ENCODE peak calls at places on chromosomes 7 and 10, in ten cellular contexts. W is heart left ventricle, Q is IMR-90, L is adrenal gland, S is PC-9, T is left ventricle myocardium inferior, R is tibial artery, N is heart right ventricle, H is right atrium auricular region, I is GM12865. F is an unnamed sample.

GRCh38 chr7:120360918-120361317 is 87.9 kb downstream of the KCND2 start:
- DNase-seq in W (no peak), Q (no peak), L (no peak), S (no peak), T (no peak), R (no peak), N (no peak), H (no peak), I (peak; percentile 78), F (no peak)

GRCh38 chr10:12348341-12348869 is 942 bp upstream of the CAMK1D start:
- DNase-seq in W (no peak), Q (no peak), L (no peak), S (no peak), T (no peak), R (no peak), N (no peak), H (no peak), I (no peak), F (no peak)

GRCh38 chr7:132742152-132742551 is 165.9 kb upstream of the PLXNA4 start:
- DNase-seq in W (peak; percentile 41), Q (peak; percentile 89), L (peak; percentile 25), S (no peak), T (no peak), R (no peak), N (peak; percentile 21), H (peak; percentile 89), I (no peak), F (peak; percentile 30)

GRCh38 chr10:100338434-100339036 is 8.5 kb upstream of the SCD start:
- DNase-seq in W (peak; percentile 68), Q (peak; percentile 45), L (peak; percentile 84), S (peak; percentile 66), T (peak; percentile 73), R (peak; percentile 76), N (peak; percentile 75), H (peak; percentile 82), I (peak; percentile 77), F (peak; percentile 55)

GRCh38 chr10:29409241-29410051 is 120.6 kb downstream of the LYZL1 start:
- DNase-seq in W (peak; percentile 84), Q (peak; percentile 61), L (peak; percentile 80), S (peak; percentile 58), T (peak; percentile 82), R (peak; percentile 82), N (peak; percentile 82), H (peak; percentile 82), I (peak; percentile 65), F (peak; percentile 72)

GRCh38 chr10:97109562-97109961 is 76.2 kb downstream of the SLIT1 start:
- DNase-seq in W (no peak), Q (no peak), L (no peak), S (no peak), T (no peak), R (no peak), N (no peak), H (no peak), I (no peak), F (no peak)

GRCh38 chr7:749121-749520 is 22.0 kb upstream of the PRKAR1B start:
- DNase-seq in W (peak; percentile 70), Q (no peak), L (peak; percentile 29), S (no peak), T (peak; percentile 51), R (no peak), N (no peak), H (peak; percentile 75), I (no peak), F (no peak)

GRCh38 chr7:290554-291301 is 758 bp downstream of the FOXL3 start:
- DNase-seq in W (no peak), Q (no peak), L (no peak), S (no peak), T (no peak), R (no peak), N (no peak), H (no peak), I (no peak), F (no peak)

GRCh38 chr10:11946652-11947051 is 96.0 kb downstream of the UPF2 start:
- DNase-seq in W (no peak), Q (no peak), L (no peak), S (no peak), T (no peak), R (no peak), N (no peak), H (no peak), I (no peak), F (no peak)

GRCh38 chr7:102202556-102202955 is 84.1 kb upstream of the SH2B2 start:
- DNase-seq in W (no peak), Q (no peak), L (no peak), S (no peak), T (no peak), R (no peak), N (no peak), H (no peak), I (no peak), F (no peak)

GRCh38 chr7:36298145-36298544 is 91.5 kb upstream of the ANLN start:
- DNase-seq in W (peak; percentile 45), Q (no peak), L (no peak), S (no peak), T (no peak), R (no peak), N (no peak), H (no peak), I (no peak), F (no peak)

GRCh38 chr7:77455334-77455733 is 39.2 kb upstream of the GSAP start:
- DNase-seq in W (peak; percentile 84), Q (peak; percentile 97), L (peak; percentile 23), S (peak; percentile 16), T (peak; percentile 55), R (peak; percentile 24), N (peak; percentile 43), H (peak; percentile 60), I (no peak), F (peak; percentile 83)

GRCh38 chr7:985915-986741 is 3.1 kb downstream of the CYP2W1 start:
- DNase-seq in W (no peak), Q (peak; percentile 49), L (peak; percentile 95), S (peak; percentile 49), T (no peak), R (no peak), N (no peak), H (no peak), I (no peak), F (peak; percentile 55)

GRCh38 chr7:136049117-136049516 is 72.0 kb upstream of the MTPN start:
- DNase-seq in W (no peak), Q (no peak), L (no peak), S (no peak), T (no peak), R (no peak), N (no peak), H (no peak), I (no peak), F (no peak)

GRCh38 chr7:44347546-44348114 is 22.2 kb upstream of the CAMK2B start:
- DNase-seq in W (peak; percentile 73), Q (no peak), L (no peak), S (no peak), T (peak; percentile 68), R (no peak), N (peak; percentile 51), H (no peak), I (no peak), F (no peak)

GRCh38 chr7:44348851-44349781 is 23.7 kb upstream of the CAMK2B start:
- DNase-seq in W (no peak), Q (no peak), L (no peak), S (no peak), T (no peak), R (no peak), N (no peak), H (no peak), I (no peak), F (no peak)

GRCh38 chr7:44346063-44346462 is 20.7 kb upstream of the CAMK2B start:
- DNase-seq in W (no peak), Q (no peak), L (no peak), S (no peak), T (no peak), R (no peak), N (no peak), H (no peak), I (no peak), F (no peak)

GRCh38 chr7:44353668-44354067 is 28.3 kb upstream of the CAMK2B start:
- DNase-seq in W (no peak), Q (no peak), L (no peak), S (no peak), T (no peak), R (no peak), N (no peak), H (no peak), I (no peak), F (no peak)

GRCh38 chr7:44348300-44348699 is 22.9 kb upstream of the CAMK2B start:
- DNase-seq in W (no peak), Q (peak; percentile 39), L (no peak), S (peak; percentile 28), T (no peak), R (no peak), N (no peak), H (no peak), I (peak; percentile 65), F (peak; percentile 58)
- TF ChIP-seq CTCF in W (peak; percentile 24), Q (peak; percentile 63), L (no peak), S (peak; percentile 58), T (peak; percentile 9), R (no peak), N (no peak), H (no peak), I (peak; percentile 59), F (peak; percentile 79)

DNA sequence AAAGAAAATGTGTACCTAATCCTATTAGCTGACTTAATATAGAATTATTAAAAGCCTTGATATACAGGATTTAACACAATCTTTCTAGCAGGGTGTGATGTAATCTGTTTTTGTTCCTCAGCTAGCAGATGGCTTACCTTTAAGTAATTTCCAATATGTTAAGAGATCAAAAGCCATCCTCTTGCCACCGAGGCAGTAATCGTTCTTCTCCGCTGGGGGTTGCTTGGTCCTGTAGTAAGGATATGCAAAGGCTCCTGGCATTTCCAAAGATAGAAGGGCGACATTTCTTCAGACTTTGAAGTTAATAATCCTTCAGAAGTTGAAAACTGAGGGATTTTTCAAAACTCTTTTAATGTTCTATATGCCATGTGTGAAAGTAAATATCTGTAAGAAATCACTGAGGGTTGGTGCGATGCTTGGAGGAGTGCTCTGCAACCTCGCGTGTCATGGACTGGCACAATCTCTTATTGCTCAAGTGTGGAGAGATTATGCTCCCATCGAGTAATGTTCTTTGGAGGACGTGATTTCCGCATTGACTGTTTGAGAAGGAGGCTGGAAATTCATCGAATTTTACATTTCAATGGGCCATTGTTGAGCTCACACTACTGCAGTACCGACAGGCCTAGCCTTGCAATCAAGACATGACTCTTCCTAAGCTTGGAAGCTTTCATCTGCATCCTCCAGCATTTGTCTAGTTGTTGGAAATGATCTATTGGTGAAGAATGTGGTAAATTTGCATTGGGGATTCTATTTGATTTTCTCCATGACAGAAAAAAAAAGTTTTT is 156.6 kb downstream of the FZD1 start:
- DNase-seq in W (no peak), Q (no peak), L (no peak), S (no peak), T (no peak), R (no peak), N (no peak), H (no peak), I (no peak), F (no peak)
- H3K4me3 ChIP-seq in W (no peak overlapping the region), Q (no peak overlapping the region), L (no peak overlapping the region), S (no peak overlapping the region), T (no peak overlapping the region), R (no peak overlapping the region), N (no peak overlapping the region), H (no peak overlapping the region), I (no peak overlapping the region), F (no peak overlapping the region)

GRCh38 chr7:123828805-123829204 is 16.2 kb upstream of the HYAL4 start:
- DNase-seq in W (no peak), Q (no peak), L (no peak), S (no peak), T (no peak), R (no peak), N (no peak), H (no peak), I (no peak), F (no peak)
- TF ChIP-seq CTCF in W (no peak), Q (no peak), L (no peak), S (no peak), T (no peak), R (no peak), N (no peak), H (no peak), I (no peak), F (no peak)

GRCh38 chr7:148337566-148337965 is 253.0 kb upstream of the C7orf33 start:
- DNase-seq in W (no peak), Q (no peak), L (no peak), S (no peak), T (no peak), R (no peak), N (no peak), H (no peak), I (no peak), F (no peak)
- H3K4me3 ChIP-seq in W (no peak overlapping the region), Q (no peak overlapping the region), L (no peak overlapping the region), S (no peak overlapping the region), T (no peak overlapping the region), R (no peak overlapping the region), N (no peak overlapping the region), H (no peak overlapping the region), I (no peak overlapping the region), F (no peak overlapping the region)

F was measured in fibroblast of villous mesenchyme.